ENCODE peak calls at places on chromosomes 7 and 10, in ten cellular contexts. One of them, this sample, is unnamed.

GRCh38 chr10:102473445-102474331 is 22.3 kb upstream of the C10orf95 start:
- DNase-seq in BJ: no peak
- DNase-seq in Calu3: no peak
- DNase-seq in AG09309: no peak
- DNase-seq in GM23338: no peak
- DNase-seq in brain microvascular endothelial cell: no peak
- DNase-seq in NB4: no peak
- DNase-seq in tibial nerve: no peak
- DNase-seq in PC-3: no peak
- DNase-seq in A549: no peak
- DNase-seq in this sample: no peak

GRCh38 chr10:13087986-13088618 is 11.9 kb upstream of the OPTN start:
- DNase-seq in NB4: peak
- DNase-seq in brain microvascular endothelial cell: peak
- DNase-seq in AG09309: peak
- DNase-seq in BJ: peak
- DNase-seq in PC-3: peak
- DNase-seq in Calu3: no peak
- DNase-seq in A549: peak
- DNase-seq in GM23338: no peak
- DNase-seq in tibial nerve: peak
- DNase-seq in this sample: no peak

GRCh38 chr10:2813277-2813676 is 254.1 kb upstream of the PFKP start:
- DNase-seq in A549: no peak
- DNase-seq in GM23338: no peak
- DNase-seq in NB4: no peak
- DNase-seq in AG09309: no peak
- DNase-seq in brain microvascular endothelial cell: no peak
- DNase-seq in tibial nerve: no peak
- DNase-seq in BJ: no peak
- DNase-seq in Calu3: peak
- DNase-seq in PC-3: no peak
- DNase-seq in this sample: no peak

GRCh38 chr10:88828310-88828709 is 23.3 kb downstream of the ANKRD22 start:
- DNase-seq in AG09309: no peak
- DNase-seq in GM23338: no peak
- DNase-seq in PC-3: no peak
- DNase-seq in brain microvascular endothelial cell: no peak
- DNase-seq in A549: no peak
- DNase-seq in Calu3: no peak
- DNase-seq in tibial nerve: no peak
- DNase-seq in NB4: no peak
- DNase-seq in BJ: no peak
- DNase-seq in this sample: no peak

GRCh38 chr7:93707249-93707648 is 132.7 kb upstream of the CALCR start:
- DNase-seq in Calu3: no peak
- DNase-seq in PC-3: no peak
- DNase-seq in AG09309: no peak
- DNase-seq in brain microvascular endothelial cell: no peak
- DNase-seq in GM23338: no peak
- DNase-seq in A549: no peak
- DNase-seq in tibial nerve: no peak
- DNase-seq in BJ: no peak
- DNase-seq in NB4: no peak
- DNase-seq in this sample: no peak

GRCh38 chr10:78868861-78869260 is 199.9 kb upstream of the ZMIZ1 start:
- DNase-seq in BJ: no peak
- DNase-seq in Calu3: no peak
- DNase-seq in A549: no peak
- DNase-seq in NB4: no peak
- DNase-seq in tibial nerve: no peak
- DNase-seq in brain microvascular endothelial cell: no peak
- DNase-seq in GM23338: no peak
- DNase-seq in PC-3: no peak
- DNase-seq in AG09309: no peak
- DNase-seq in this sample: no peak

GRCh38 chr7:82221152-82221674 is 222.4 kb downstream of the CACNA2D1 start:
- DNase-seq in AG09309: no peak
- DNase-seq in brain microvascular endothelial cell: no peak
- DNase-seq in GM23338: no peak
- DNase-seq in BJ: no peak
- DNase-seq in PC-3: no peak
- DNase-seq in A549: no peak
- DNase-seq in Calu3: no peak
- DNase-seq in NB4: no peak
- DNase-seq in tibial nerve: no peak
- DNase-seq in this sample: no peak

GRCh38 chr7:47685712-47686376 is 103.9 kb upstream of the TNS3 start:
- DNase-seq in GM23338: no peak
- DNase-seq in A549: no peak
- DNase-seq in PC-3: no peak
- DNase-seq in BJ: no peak
- DNase-seq in tibial nerve: no peak
- DNase-seq in brain microvascular endothelial cell: peak
- DNase-seq in NB4: no peak
- DNase-seq in AG09309: no peak
- DNase-seq in Calu3: no peak
- DNase-seq in this sample: no peak

GRCh38 chr7:97555845-97556431 is 175.9 kb upstream of the TAC1 start:
- DNase-seq in Calu3: no peak
- DNase-seq in GM23338: peak
- DNase-seq in AG09309: no peak
- DNase-seq in BJ: no peak
- DNase-seq in A549: peak
- DNase-seq in brain microvascular endothelial cell: no peak
- DNase-seq in PC-3: peak
- DNase-seq in tibial nerve: no peak
- DNase-seq in NB4: no peak
- DNase-seq in this sample: no peak

GRCh38 chr7:132249591-132249971 is 326.7 kb downstream of the PLXNA4 start:
- DNase-seq in PC-3: peak
- DNase-seq in tibial nerve: no peak
- DNase-seq in NB4: peak
- DNase-seq in A549: peak
- DNase-seq in AG09309: no peak
- DNase-seq in GM23338: peak
- DNase-seq in Calu3: peak
- DNase-seq in BJ: no peak
- DNase-seq in brain microvascular endothelial cell: no peak
- DNase-seq in this sample: no peak

GRCh38 chr7:41507686-41508268 is 195.1 kb downstream of the INHBA start:
- DNase-seq in BJ: no peak
- DNase-seq in PC-3: no peak
- DNase-seq in GM23338: no peak
- DNase-seq in A549: no peak
- DNase-seq in Calu3: no peak
- DNase-seq in brain microvascular endothelial cell: no peak
- DNase-seq in NB4: no peak
- DNase-seq in tibial nerve: no peak
- DNase-seq in AG09309: no peak
- DNase-seq in this sample: no peak
- TF ChIP-seq CTCF in BJ: no peak
- TF ChIP-seq CTCF in PC-3: no peak
- TF ChIP-seq CTCF in GM23338: no peak
- TF ChIP-seq CTCF in A549: no peak
- TF ChIP-seq CTCF in Calu3: no peak
- TF ChIP-seq CTCF in brain microvascular endothelial cell: no peak
- TF ChIP-seq CTCF in NB4: no peak
- TF ChIP-seq CTCF in tibial nerve: no peak
- TF ChIP-seq CTCF in AG09309: no peak
- TF ChIP-seq CTCF in this sample: no peak

GRCh38 chr10:50551894-50552293 is 71.9 kb downstream of the SGMS1 start:
- DNase-seq in NB4: no peak
- DNase-seq in AG09309: no peak
- DNase-seq in A549: no peak
- DNase-seq in PC-3: no peak
- DNase-seq in brain microvascular endothelial cell: no peak
- DNase-seq in BJ: no peak
- DNase-seq in tibial nerve: no peak
- DNase-seq in Calu3: no peak
- DNase-seq in GM23338: no peak
- DNase-seq in this sample: no peak
- TF ChIP-seq CTCF in NB4: no peak
- TF ChIP-seq CTCF in AG09309: no peak
- TF ChIP-seq CTCF in A549: no peak
- TF ChIP-seq CTCF in PC-3: no peak
- TF ChIP-seq CTCF in brain microvascular endothelial cell: no peak
- TF ChIP-seq CTCF in BJ: no peak
- TF ChIP-seq CTCF in tibial nerve: no peak
- TF ChIP-seq CTCF in Calu3: no peak
- TF ChIP-seq CTCF in GM23338: no peak
- TF ChIP-seq CTCF in this sample: no peak

GRCh38 chr10:14543048-14543903 is 212.6 kb upstream of the FRMD4A start:
- DNase-seq in Calu3: no peak
- DNase-seq in brain microvascular endothelial cell: peak
- DNase-seq in BJ: no peak
- DNase-seq in A549: no peak
- DNase-seq in GM23338: no peak
- DNase-seq in NB4: peak
- DNase-seq in PC-3: no peak
- DNase-seq in tibial nerve: peak
- DNase-seq in AG09309: no peak
- DNase-seq in this sample: no peak
- TF ChIP-seq CTCF in Calu3: no peak
- TF ChIP-seq CTCF in brain microvascular endothelial cell: peak
- TF ChIP-seq CTCF in BJ: peak
- TF ChIP-seq CTCF in A549: no peak
- TF ChIP-seq CTCF in GM23338: peak
- TF ChIP-seq CTCF in NB4: no peak
- TF ChIP-seq CTCF in PC-3: no peak
- TF ChIP-seq CTCF in tibial nerve: peak
- TF ChIP-seq CTCF in AG09309: peak
- TF ChIP-seq CTCF in this sample: peak

GRCh38 chr10:86390337-86391120 is 23.9 kb upstream of the GRID1 start:
- DNase-seq in NB4: no peak
- DNase-seq in A549: no peak
- DNase-seq in GM23338: no peak
- DNase-seq in PC-3: no peak
- DNase-seq in tibial nerve: no peak
- DNase-seq in BJ: no peak
- DNase-seq in Calu3: no peak
- DNase-seq in brain microvascular endothelial cell: no peak
- DNase-seq in AG09309: no peak
- DNase-seq in this sample: no peak
- TF ChIP-seq CTCF in NB4: no peak
- TF ChIP-seq CTCF in A549: no peak
- TF ChIP-seq CTCF in GM23338: no peak
- TF ChIP-seq CTCF in PC-3: no peak
- TF ChIP-seq CTCF in tibial nerve: no peak
- TF ChIP-seq CTCF in BJ: no peak
- TF ChIP-seq CTCF in Calu3: no peak
- TF ChIP-seq CTCF in brain microvascular endothelial cell: no peak
- TF ChIP-seq CTCF in AG09309: no peak
- TF ChIP-seq CTCF in this sample: no peak

This sample was measured in natural killer cell.